ENCODE peak calls at places on chromosomes 11 and 22, in seven cellular contexts. B is body of pancreas; W is heart left ventricle; X is AG04450; F is naive thymus-derived CD4-positive, alpha-beta T cell; O is mesendoderm; R is kidney. Q is an unnamed sample.

GRCh38 chr11:20089796-20090653 is 70.2 kb downstream of the DBX1 start:
- DNase-seq in B (peak), W (no peak), X (no peak), F (no peak), O (no peak), R (no peak), Q (no peak)

GRCh38 chr11:94938399-94939055 is 34.8 kb downstream of the CWC15 start:
- DNase-seq in B (peak), W (peak), X (no peak), F (no peak), O (no peak), R (peak), Q (peak)

GRCh38 chr11:47192111-47192510 is 5.9 kb upstream of the PACSIN3 start:
- DNase-seq in B (no peak), W (no peak), X (no peak), F (no peak), O (peak), R (no peak), Q (no peak)

GRCh38 chr11:125281831-125282595 is 117.5 kb downstream of the PKNOX2 start:
- DNase-seq in B (no peak), W (no peak), X (no peak), F (no peak), O (peak), R (no peak), Q (no peak)

GRCh38 chr22:21766933-21767462 is 31.4 kb upstream of the YPEL1 start:
- DNase-seq in B (no peak), W (no peak), X (no peak), F (no peak), O (no peak), R (no peak), Q (no peak)

GRCh38 chr11:32033067-32033466 is 57.8 kb upstream of the RCN1 start:
- DNase-seq in B (no peak), W (no peak), X (no peak), F (no peak), O (no peak), R (no peak), Q (no peak)

GRCh38 chr11:93537022-93537421 is 6.2 kb downstream of the SMCO4 start:
- DNase-seq in B (peak), W (peak), X (no peak), F (no peak), O (peak), R (no peak), Q (no peak)

GRCh38 chr11:64181506-64182411 is 4.2 kb upstream of the STIP1 start:
- DNase-seq in B (peak), W (peak), X (peak), F (no peak), O (peak), R (peak), Q (peak)

GRCh38 chr11:121930004-121930965 is 185.7 kb downstream of the BLID start:
- DNase-seq in B (no peak), W (no peak), X (no peak), F (no peak), O (peak), R (no peak), Q (peak)

GRCh38 chr11:92035488-92035887 is 189.1 kb upstream of the FAT3 start:
- DNase-seq in B (no peak), W (no peak), X (no peak), F (no peak), O (no peak), R (no peak), Q (no peak)

GRCh38 chr11:61077936-61078335 is 24.4 kb upstream of the CD5 start:
- DNase-seq in B (no peak), W (no peak), X (no peak), F (no peak), O (no peak), R (no peak), Q (no peak)

GRCh38 chr11:121421149-121421906 is 30.8 kb upstream of the SORL1 start:
- DNase-seq in B (no peak), W (no peak), X (no peak), F (no peak), O (peak), R (no peak), Q (no peak)

GRCh38 chr11:8941341-8942103 is 1.3 kb downstream of the ASCL3 start:
- DNase-seq in B (no peak), W (no peak), X (no peak), F (no peak), O (no peak), R (no peak), Q (no peak)

GRCh38 chr22:44567846-44568493 is 69.9 kb upstream of the RTL6 start:
- DNase-seq in B (peak), W (peak), X (no peak), F (peak), O (peak), R (no peak), Q (peak)

GRCh38 chr11:8910662-8911039 is 338 bp upstream of the AKIP1 start:
- DNase-seq in B (no peak), W (no peak), X (no peak), F (no peak), O (no peak), R (no peak), Q (no peak)

GRCh38 chr22:18000441-18001039 is 23.8 kb downstream of the MICAL3 start:
- DNase-seq in B (peak), W (peak), X (no peak), F (peak), O (peak), R (peak), Q (peak)

GRCh38 chr11:87736928-87737327 is 438.3 kb downstream of the RAB38 start:
- DNase-seq in B (no peak), W (no peak), X (no peak), F (no peak), O (no peak), R (no peak), Q (no peak)

GRCh38 chr11:16347928-16348685 is 8.2 kb downstream of the SOX6 start:
- DNase-seq in B (no peak), W (peak), X (no peak), F (no peak), O (no peak), R (no peak), Q (peak)

GRCh38 chr11:44444770-44445321 is 120.6 kb upstream of the CD82 start:
- DNase-seq in B (no peak), W (no peak), X (no peak), F (no peak), O (no peak), R (no peak), Q (no peak)

GRCh38 chr11:44445500-44446340 is 119.7 kb upstream of the CD82 start:
- DNase-seq in B (no peak), W (no peak), X (no peak), F (no peak), O (peak), R (no peak), Q (no peak)

GRCh38 chr11:44446341-44446712 is 119.1 kb upstream of the CD82 start:
- DNase-seq in B (no peak), W (no peak), X (no peak), F (no peak), O (peak), R (no peak), Q (no peak)

GRCh38 chr11:44446996-44447771 is 118.3 kb upstream of the CD82 start:
- DNase-seq in B (no peak), W (no peak), X (no peak), F (no peak), O (no peak), R (no peak), Q (no peak)

GRCh38 chr11:44443836-44444769 is 121.4 kb upstream of the CD82 start:
- DNase-seq in B (no peak), W (no peak), X (no peak), F (no peak), O (peak), R (no peak), Q (no peak)
- H3K4me3 ChIP-seq in B (no peak), W (no peak), X (no peak), F (no peak), O (no peak), R (no peak), Q (no peak)

DNA sequence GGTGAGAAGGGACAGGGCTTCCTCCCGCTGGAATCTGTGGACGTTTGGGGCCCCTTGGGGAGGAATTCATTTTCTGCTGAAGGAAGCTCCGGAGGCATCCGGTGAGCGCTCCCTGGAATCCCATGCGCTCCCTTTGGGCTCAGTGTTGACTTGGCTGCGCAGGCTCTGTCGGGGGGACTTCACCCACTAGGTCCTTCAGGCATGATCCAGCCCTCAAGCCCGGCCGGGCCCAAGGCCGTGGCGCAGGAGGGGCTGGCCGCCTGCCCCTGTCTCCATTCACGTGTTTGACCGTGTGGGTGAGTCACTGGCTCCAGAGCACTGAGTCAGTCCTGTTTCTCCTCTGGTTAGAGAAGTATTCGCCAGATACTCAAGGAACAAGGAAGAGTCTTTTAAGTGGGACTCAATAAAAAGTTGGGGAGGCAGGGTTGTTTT is 1.4 kb downstream of the CTTN start:
- DNase-seq in B (peak), W (peak), X (peak), F (no peak), O (peak), R (peak), Q (peak)
- H3K4me3 ChIP-seq in B (no peak), W (peak), X (peak), F (no peak), O (peak), R (peak), Q (peak)

GRCh38 chr22:31093090-31093850 is 12.2 kb downstream of the SMTN start:
- DNase-seq in B (peak), W (peak), X (no peak), F (no peak), O (no peak), R (no peak), Q (no peak)
- H3K4me3 ChIP-seq in B (no peak), W (peak), X (no peak), F (no peak), O (no peak), R (no peak), Q (no peak)

DNA sequence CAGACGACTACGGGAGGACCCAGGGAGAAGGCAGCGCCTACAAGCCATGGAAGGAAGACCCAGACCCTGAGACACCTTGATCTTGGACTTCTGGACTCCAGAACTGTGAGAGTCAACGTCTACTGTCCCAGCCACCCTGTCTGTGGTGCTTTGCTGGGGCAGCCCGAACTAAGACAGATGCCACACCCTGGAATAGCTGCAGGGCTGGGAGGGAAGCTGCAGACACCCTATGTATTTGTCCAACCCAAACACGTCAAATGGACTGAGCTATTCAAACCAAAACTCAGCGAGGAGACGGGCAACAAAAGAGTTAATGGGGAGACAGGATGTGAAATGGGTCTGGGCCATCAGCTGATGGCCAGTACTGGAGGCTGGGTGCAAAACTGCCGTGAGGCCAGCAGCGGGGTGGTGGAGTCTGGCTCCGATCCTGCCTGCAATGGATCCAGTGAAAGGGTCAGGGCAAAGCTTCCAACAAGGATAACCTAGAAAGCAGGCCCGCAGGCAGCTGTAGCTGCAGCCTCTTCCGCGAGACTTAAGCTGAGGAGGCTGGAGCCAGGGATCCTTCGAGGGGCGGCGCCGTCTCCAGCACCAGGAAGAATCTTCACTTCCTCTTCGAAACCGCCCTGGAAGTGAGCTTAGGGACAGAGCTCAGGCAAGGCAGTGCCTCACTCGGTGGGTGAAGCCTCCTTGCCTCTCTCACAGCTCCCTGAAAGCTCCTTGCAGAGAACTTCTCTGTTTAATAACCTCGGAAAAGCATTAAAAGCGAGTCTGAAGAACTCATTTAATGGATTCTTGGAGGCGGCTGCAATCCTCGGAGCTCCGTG is 169.6 kb downstream of the CTTN start:
- DNase-seq in B (no peak), W (peak), X (no peak), F (no peak), O (peak), R (peak), Q (peak)
- H3K4me3 ChIP-seq in B (no peak), W (peak), X (peak), F (no peak), O (no peak), R (peak), Q (peak)

DNA sequence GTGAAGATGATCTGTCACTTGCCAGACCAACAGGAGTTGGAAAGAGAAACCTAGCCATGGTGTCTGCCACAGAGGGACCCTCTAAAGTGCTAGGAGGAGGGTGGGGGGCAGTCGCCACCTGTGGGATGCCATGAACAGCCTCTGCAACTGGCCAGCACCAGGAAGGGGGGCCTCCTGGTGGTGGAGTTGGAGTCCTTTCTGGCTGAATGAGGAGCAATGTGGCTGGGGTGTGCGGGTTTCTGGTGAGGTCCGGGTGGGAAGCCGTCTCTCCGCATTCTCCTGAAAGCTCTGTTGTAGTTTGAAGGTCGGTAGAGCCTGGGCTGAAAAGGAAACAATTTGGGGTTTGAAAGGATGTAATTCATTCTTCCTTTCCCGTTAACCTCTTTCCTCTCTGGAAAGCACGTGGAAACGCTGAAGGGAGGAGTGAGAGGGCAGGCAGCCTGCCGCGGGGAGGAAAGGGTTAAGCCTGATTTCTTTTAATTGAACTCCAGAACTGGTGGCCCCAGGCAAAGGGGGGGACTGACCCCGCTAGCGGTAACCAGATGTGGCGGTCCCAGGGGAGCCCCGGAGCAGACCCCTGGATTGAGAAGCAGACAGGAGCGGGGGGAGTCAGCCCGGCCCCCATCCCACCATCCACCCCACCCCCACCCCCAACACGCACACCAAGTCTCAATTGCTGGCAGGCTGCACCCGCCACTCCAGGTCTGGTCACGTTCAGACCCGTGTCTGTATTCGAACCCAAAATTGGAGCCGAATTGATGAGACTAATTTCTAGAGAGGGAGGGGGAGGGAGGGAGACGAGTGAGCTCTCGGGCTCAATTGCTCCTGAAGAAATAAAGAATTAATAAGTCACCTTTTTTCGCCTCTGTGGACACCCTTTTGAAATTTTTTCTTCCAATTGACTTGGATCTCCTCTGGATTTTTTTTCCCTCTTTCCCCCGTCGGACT is 1.8 kb upstream of the FLI1 start:
- DNase-seq in B (no peak), W (no peak), X (no peak), F (no peak), O (peak), R (peak), Q (no peak)
- H3K4me3 ChIP-seq in B (no peak), W (peak), X (peak), F (peak), O (no peak), R (no peak), Q (no peak)

GRCh38 chr11:72727521-72727920 is 24.7 kb downstream of the ARAP1 start:
- DNase-seq in B (no peak), W (peak), X (no peak), F (no peak), O (peak), R (peak), Q (no peak)
- H3K4me3 ChIP-seq in B (no peak), W (no peak), X (no peak), F (no peak), O (no peak), R (no peak), Q (no peak)

GRCh38 chr11:35340101-35340500 is 79.3 kb downstream of the SLC1A2 start:
- DNase-seq in B (peak), W (no peak), X (no peak), F (no peak), O (no peak), R (no peak), Q (no peak)

GRCh38 chr11:35338928-35339327 is 80.4 kb downstream of the SLC1A2 start:
- DNase-seq in B (no peak), W (no peak), X (no peak), F (no peak), O (no peak), R (no peak), Q (no peak)

GRCh38 chr11:35335226-35335625 is 84.1 kb downstream of the SLC1A2 start:
- DNase-seq in B (no peak), W (peak), X (no peak), F (no peak), O (no peak), R (no peak), Q (no peak)

GRCh38 chr11:35337919-35338316 is 81.4 kb downstream of the SLC1A2 start:
- DNase-seq in B (no peak), W (no peak), X (no peak), F (no peak), O (no peak), R (no peak), Q (no peak)

DNA sequence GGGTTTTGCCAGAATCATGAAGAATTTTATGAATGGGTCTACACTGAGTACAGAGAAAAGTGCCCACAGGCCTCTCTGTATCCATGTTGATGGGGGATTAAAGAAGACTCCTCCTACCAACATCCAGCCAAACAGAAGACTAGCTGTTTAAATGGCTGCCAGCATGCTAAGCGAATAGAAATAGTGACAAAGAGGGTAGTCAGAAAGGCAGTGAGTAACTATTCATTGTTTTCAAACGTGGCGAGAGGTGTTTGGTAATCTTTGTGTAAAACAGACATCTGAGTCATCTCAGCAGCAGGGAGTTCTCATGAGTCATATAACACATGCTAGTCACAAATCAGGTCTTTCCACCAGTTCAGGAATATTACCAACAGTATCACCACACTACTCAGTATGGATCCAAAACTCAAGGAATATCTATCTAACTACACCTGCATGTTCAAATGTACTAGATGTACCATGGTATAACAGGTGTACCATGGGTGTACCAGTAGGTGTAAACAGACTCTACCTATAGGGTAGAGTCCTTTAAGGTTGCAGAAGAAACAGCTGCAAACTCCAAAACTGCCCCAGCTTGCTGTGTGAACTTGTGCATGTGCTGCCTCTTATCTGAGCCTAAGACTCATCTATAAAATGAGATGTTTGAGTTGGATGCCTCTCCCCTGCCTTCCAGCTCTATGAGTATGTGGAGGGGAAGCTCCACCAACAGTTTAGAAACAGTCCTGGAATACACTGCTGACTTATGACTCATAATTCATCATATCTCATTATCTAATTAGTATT is 82.0 kb downstream of the SLC1A2 start:
- DNase-seq in B (peak), W (no peak), X (peak), F (no peak), O (peak), R (no peak), Q (peak)
- H3K4me3 ChIP-seq in B (no peak), W (no peak), X (no peak), F (no peak), O (no peak), R (no peak), Q (no peak)